ENCODE peak calls at places on chromosomes 12 and 14, in four cellular contexts. J is esophagus muscularis mucosa, Q is PC-3, T is fibroblast of lung. Z is an unnamed sample.

GRCh38 chr12:89559753-89560152 is 33.9 kb upstream of the POC1B start:
- DNase-seq in J (no peak), Q (no peak), T (no peak), Z (no peak)

GRCh38 chr12:16358896-16359295 is 11.5 kb downstream of the MGST1 start:
- DNase-seq in J (no peak), Q (no peak), T (no peak), Z (no peak)

GRCh38 chr14:77024171-77024627 is 4.3 kb downstream of the IRF2BPL start:
- DNase-seq in J (no peak), Q (peak; percentile 76), T (peak; percentile 80), Z (peak; percentile 34)

GRCh38 chr14:39368261-39368959 is 63.8 kb downstream of the FBXO33 start:
- DNase-seq in J (no peak), Q (peak; percentile 78), T (peak; percentile 80), Z (peak; percentile 88)

GRCh38 chr12:53427905-53428594 is 4.4 kb downstream of the AMHR2 start:
- DNase-seq in J (no peak), Q (peak; percentile 97), T (peak; percentile 61), Z (peak; percentile 94)

GRCh38 chr14:65360144-65360784 is 52.3 kb upstream of the FUT8 start:
- DNase-seq in J (no peak), Q (peak; percentile 32), T (no peak), Z (no peak)

GRCh38 chr12:107929436-107929835 is 154.9 kb downstream of the ASCL4 start:
- DNase-seq in J (peak; percentile 80), Q (peak; percentile 75), T (peak; percentile 4), Z (peak; percentile 5)

GRCh38 chr14:103527408-103528157 is 1.4 kb upstream of the TRMT61A start:
- DNase-seq in J (no peak), Q (no peak), T (no peak), Z (no peak)

GRCh38 chr12:389138-390096 is at the start of gene KDM5A:
- DNase-seq in J (peak; percentile 98), Q (peak; percentile 85), T (peak; percentile 96), Z (peak; percentile 96)

GRCh38 chr12:10558291-10558690 is 52.6 kb downstream of the EIF2S3B start:
- DNase-seq in J (no peak), Q (no peak), T (no peak), Z (no peak)

GRCh38 chr14:20803221-20803620 is 577 bp upstream of the RNASE1 start:
- DNase-seq in J (no peak), Q (no peak), T (no peak), Z (no peak)

GRCh38 chr14:52025310-52025709 is 36.0 kb downstream of the RTRAF start:
- DNase-seq in J (no peak), Q (peak; percentile 79), T (peak; percentile 95), Z (peak; percentile 94)

GRCh38 chr12:132139912-132140311 is 4.2 kb downstream of the DDX51 start:
- DNase-seq in J (no peak), Q (no peak), T (no peak), Z (no peak)

GRCh38 chr14:100054553-100055075 is 10.6 kb upstream of the EVL start:
- DNase-seq in J (no peak), Q (no peak), T (no peak), Z (no peak)

GRCh38 chr14:35553808-35554207 is 19.8 kb downstream of the INSM2 start:
- DNase-seq in J (no peak), Q (peak; percentile 35), T (no peak), Z (peak; percentile 58)

GRCh38 chr12:15446798-15447197 is 124.5 kb downstream of the PTPRO start:
- DNase-seq in J (no peak), Q (peak; percentile 84), T (peak; percentile 6), Z (no peak)

GRCh38 chr12:45853550-45853949 is 124.0 kb downstream of the ARID2 start:
- DNase-seq in J (no peak), Q (no peak), T (no peak), Z (no peak)

GRCh38 chr12:101877816-101878811 is 734 bp downstream of the DRAM1 start:
- DNase-seq in J (no peak), Q (peak; percentile 18), T (peak; percentile 28), Z (peak; percentile 32)

GRCh38 chr14:54981698-54982097 is 45.2 kb downstream of the WDHD1 start:
- DNase-seq in J (no peak), Q (peak; percentile 42), T (peak; percentile 41), Z (peak; percentile 50)
- TF ChIP-seq CTCF in J (peak; percentile 19), Q (peak; percentile 59), T (no peak), Z (peak; percentile 2)

GRCh38 chr12:94710933-94711332 is 60.6 kb upstream of the TMCC3 start:
- DNase-seq in J (no peak), Q (peak; percentile 33), T (peak; percentile 13), Z (peak; percentile 47)
- TF ChIP-seq CTCF in J (peak; percentile 10), Q (peak; percentile 61), T (peak; percentile 8), Z (peak; percentile 40)

DNA sequence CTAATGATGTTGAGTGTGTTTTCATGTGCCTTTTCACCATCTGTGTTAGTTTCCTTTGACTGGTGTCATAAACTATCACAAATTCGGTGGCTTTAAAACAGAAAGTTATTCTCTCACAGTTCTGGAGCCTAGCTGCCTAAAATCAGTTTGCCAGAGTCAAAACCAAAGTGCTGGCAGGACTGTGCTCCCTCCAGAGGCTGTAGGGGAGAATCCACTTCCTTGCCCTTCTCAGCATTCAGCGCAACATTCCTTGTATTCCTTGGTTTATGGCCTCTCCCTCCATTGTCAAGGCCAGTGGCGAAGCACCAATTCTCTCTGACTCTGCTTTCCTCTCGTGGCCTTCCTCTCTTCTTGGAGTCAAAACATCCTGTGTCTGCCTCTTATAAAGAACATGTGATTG is 174.2 kb upstream of the PDE3A start:
- DNase-seq in J (no peak), Q (no peak), T (peak; percentile 11), Z (peak; percentile 32)
- TF ChIP-seq CTCF in J (peak; percentile 15), Q (no peak), T (peak; percentile 46), Z (peak; percentile 30)

DNA sequence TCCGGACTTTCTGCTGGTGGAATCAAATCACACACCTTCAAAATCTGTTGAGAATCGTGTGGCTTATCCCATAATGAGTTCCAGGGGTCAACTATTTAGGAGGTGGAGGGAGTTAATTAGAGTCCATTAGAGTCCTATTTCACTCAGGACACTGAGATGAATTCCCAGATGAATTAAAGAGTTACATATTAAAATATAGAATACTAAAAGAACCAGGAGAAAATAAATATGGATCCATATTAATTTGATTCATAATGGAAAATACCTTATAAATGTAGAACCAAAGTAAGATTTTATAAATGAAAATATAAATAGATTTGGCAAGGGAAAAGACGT is 44.6 kb upstream of the C14orf132 start:
- DNase-seq in J (no peak), Q (no peak), T (no peak), Z (no peak)
- TF ChIP-seq CTCF in J (no peak), Q (no peak), T (no peak), Z (no peak)

GRCh38 chr14:74549588-74549987 is 56.0 kb downstream of the ISCA2 start:
- DNase-seq in J (no peak), Q (peak; percentile 71), T (peak; percentile 29), Z (no peak)
- TF ChIP-seq CTCF in J (peak; percentile 6), Q (peak; percentile 74), T (peak; percentile 36), Z (peak; percentile 49)

DNA sequence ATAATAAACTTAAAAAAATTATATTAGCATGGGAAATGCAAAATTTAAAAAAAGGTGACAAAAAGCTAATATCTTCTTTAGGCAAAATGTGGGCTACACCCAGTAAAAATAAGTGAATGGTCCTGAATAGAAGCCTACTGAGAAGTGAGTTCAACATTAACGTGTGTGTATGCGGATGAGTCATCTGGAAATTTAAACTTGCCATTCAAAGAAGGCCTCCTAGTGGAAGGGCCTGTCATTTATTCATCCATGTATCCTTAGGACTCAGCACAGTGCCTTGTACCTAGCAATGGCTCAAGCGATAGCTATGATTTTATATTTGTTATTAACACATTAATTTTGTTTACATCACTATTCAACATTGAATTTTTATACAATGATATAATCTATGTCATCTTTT is 226.2 kb downstream of the NUBPL start:
- DNase-seq in J (no peak), Q (peak; percentile 57), T (peak; percentile 10), Z (peak; percentile 46)
- TF ChIP-seq CTCF in J (no peak), Q (peak; percentile 49), T (no peak), Z (peak; percentile 24)

GRCh38 chr12:55619352-55620138 is 17.1 kb upstream of the OR10P1 start:
- DNase-seq in J (no peak), Q (peak; percentile 99), T (peak; percentile 94), Z (peak; percentile 97)
- TF ChIP-seq CTCF in J (peak; percentile 87), Q (peak; percentile 95), T (peak; percentile 72), Z (peak; percentile 57)

Z was measured in cardiac fibroblast.